ENCODE peak calls at places on chromosomes 1 and 21, in six cellular contexts. One of them, this sample, is unnamed.
A peak's percentile ranks its signal among the peaks of the same experiment; 100 is the strongest.

GRCh38 chr1:1573843-1574720 is 581 bp downstream of the SSU72 start:
- DNase-seq in occipital lobe: no peak
- DNase-seq in AG08395: peak; percentile 82
- DNase-seq in left ventricle myocardium inferior: peak; percentile 63
- DNase-seq in myocyte: peak; percentile 74
- DNase-seq in AG04450: no peak
- DNase-seq in this sample: peak; percentile 47

GRCh38 chr1:64687725-64688285 is 57.1 kb upstream of the RAVER2 start:
- DNase-seq in myocyte: no peak
- DNase-seq in AG08395: no peak
- DNase-seq in left ventricle myocardium inferior: no peak
- DNase-seq in occipital lobe: no peak
- DNase-seq in AG04450: no peak
- DNase-seq in this sample: no peak

GRCh38 chr1:208604295-208604694 is 360.1 kb upstream of the PLXNA2 start:
- DNase-seq in occipital lobe: no peak
- DNase-seq in AG04450: no peak
- DNase-seq in AG08395: no peak
- DNase-seq in myocyte: peak; percentile 22
- DNase-seq in left ventricle myocardium inferior: no peak
- DNase-seq in this sample: no peak

GRCh38 chr1:41713141-41713540 is 205.6 kb downstream of the HIVEP3 start:
- DNase-seq in occipital lobe: no peak
- DNase-seq in left ventricle myocardium inferior: no peak
- DNase-seq in myocyte: no peak
- DNase-seq in AG04450: no peak
- DNase-seq in AG08395: no peak
- DNase-seq in this sample: no peak

GRCh38 chr1:211155040-211155439 is 21.1 kb upstream of the KCNH1 start:
- DNase-seq in myocyte: no peak
- DNase-seq in AG08395: no peak
- DNase-seq in occipital lobe: no peak
- DNase-seq in left ventricle myocardium inferior: no peak
- DNase-seq in AG04450: no peak
- DNase-seq in this sample: no peak

GRCh38 chr1:2049517-2050481 is at the start of gene PRKCZ:
- DNase-seq in occipital lobe: no peak
- DNase-seq in AG04450: no peak
- DNase-seq in left ventricle myocardium inferior: peak; percentile 84
- DNase-seq in AG08395: no peak
- DNase-seq in myocyte: no peak
- DNase-seq in this sample: peak; percentile 97

GRCh38 chr1:54381524-54381923 is 24.7 kb downstream of the SSBP3 start:
- DNase-seq in occipital lobe: no peak
- DNase-seq in AG08395: no peak
- DNase-seq in myocyte: no peak
- DNase-seq in AG04450: no peak
- DNase-seq in left ventricle myocardium inferior: no peak
- DNase-seq in this sample: no peak

GRCh38 chr1:112882271-112882744 is 73.7 kb downstream of the SLC16A1 start:
- DNase-seq in occipital lobe: no peak
- DNase-seq in AG08395: no peak
- DNase-seq in myocyte: peak; percentile 85
- DNase-seq in left ventricle myocardium inferior: no peak
- DNase-seq in AG04450: no peak
- DNase-seq in this sample: no peak

GRCh38 chr1:168535536-168535935 is 8.3 kb downstream of the XCL2 start:
- DNase-seq in AG08395: no peak
- DNase-seq in left ventricle myocardium inferior: no peak
- DNase-seq in occipital lobe: no peak
- DNase-seq in myocyte: no peak
- DNase-seq in AG04450: no peak
- DNase-seq in this sample: no peak

GRCh38 chr21:36337099-36337509 is 17.1 kb downstream of the MORC3 start:
- DNase-seq in left ventricle myocardium inferior: no peak
- DNase-seq in AG08395: peak; percentile 74
- DNase-seq in occipital lobe: no peak
- DNase-seq in myocyte: peak; percentile 28
- DNase-seq in AG04450: no peak
- DNase-seq in this sample: no peak

GRCh38 chr1:151511636-151512215 is 539 bp downstream of the CGN start:
- DNase-seq in left ventricle myocardium inferior: no peak
- DNase-seq in myocyte: peak; percentile 20
- DNase-seq in occipital lobe: peak; percentile 39
- DNase-seq in AG08395: peak; percentile 23
- DNase-seq in AG04450: no peak
- DNase-seq in this sample: peak; percentile 72

GRCh38 chr1:70672333-70672935 is 261.4 kb downstream of the CTH start:
- DNase-seq in AG08395: no peak
- DNase-seq in myocyte: no peak
- DNase-seq in AG04450: no peak
- DNase-seq in occipital lobe: no peak
- DNase-seq in left ventricle myocardium inferior: no peak
- DNase-seq in this sample: no peak

GRCh38 chr1:29655945-29656866 is 419.9 kb downstream of the PTPRU start:
- DNase-seq in occipital lobe: no peak
- DNase-seq in left ventricle myocardium inferior: no peak
- DNase-seq in AG08395: no peak
- DNase-seq in myocyte: no peak
- DNase-seq in AG04450: no peak
- DNase-seq in this sample: no peak

GRCh38 chr1:205438213-205439158 is 16.6 kb upstream of the LEMD1 start:
- DNase-seq in AG04450: peak; percentile 23
- DNase-seq in myocyte: peak; percentile 66
- DNase-seq in left ventricle myocardium inferior: peak; percentile 86
- DNase-seq in AG08395: peak; percentile 89
- DNase-seq in occipital lobe: peak; percentile 59
- DNase-seq in this sample: peak; percentile 91

GRCh38 chr1:154747841-154748766 is 122.0 kb downstream of the KCNN3 start:
- DNase-seq in AG08395: peak; percentile 12
- DNase-seq in AG04450: no peak
- DNase-seq in myocyte: peak; percentile 94
- DNase-seq in left ventricle myocardium inferior: peak; percentile 68
- DNase-seq in occipital lobe: no peak
- DNase-seq in this sample: no peak

GRCh38 chr1:36787312-36787711 is 247.0 kb downstream of the GRIK3 start:
- DNase-seq in AG04450: no peak
- DNase-seq in myocyte: no peak
- DNase-seq in left ventricle myocardium inferior: no peak
- DNase-seq in occipital lobe: no peak
- DNase-seq in AG08395: no peak
- DNase-seq in this sample: no peak

GRCh38 chr1:59107516-59107915 is 189.4 kb upstream of the FGGY start:
- DNase-seq in AG04450: no peak
- DNase-seq in AG08395: no peak
- DNase-seq in occipital lobe: no peak
- DNase-seq in myocyte: peak; percentile 37
- DNase-seq in left ventricle myocardium inferior: peak; percentile 53
- DNase-seq in this sample: peak; percentile 84

GRCh38 chr21:21612446-21612845 is 614.2 kb downstream of the NCAM2 start:
- DNase-seq in AG04450: peak; percentile 67
- DNase-seq in AG08395: peak; percentile 69
- DNase-seq in occipital lobe: no peak
- DNase-seq in myocyte: peak; percentile 81
- DNase-seq in left ventricle myocardium inferior: no peak
- DNase-seq in this sample: no peak

GRCh38 chr1:243345205-243345604 is 89.4 kb downstream of the SDCCAG8 start:
- DNase-seq in myocyte: no peak
- DNase-seq in left ventricle myocardium inferior: no peak
- DNase-seq in AG04450: no peak
- DNase-seq in AG08395: no peak
- DNase-seq in occipital lobe: no peak
- DNase-seq in this sample: no peak

GRCh38 chr1:115771847-115772457 is 3.4 kb upstream of the CASQ2 start:
- DNase-seq in AG08395: peak; percentile 91
- DNase-seq in AG04450: peak; percentile 54
- DNase-seq in occipital lobe: peak; percentile 22
- DNase-seq in myocyte: peak; percentile 95
- DNase-seq in left ventricle myocardium inferior: peak; percentile 54
- DNase-seq in this sample: peak; percentile 65

GRCh38 chr1:221429262-221429661 is 312.6 kb downstream of the DUSP10 start:
- DNase-seq in myocyte: no peak
- DNase-seq in AG08395: peak; percentile 20
- DNase-seq in occipital lobe: no peak
- DNase-seq in AG04450: no peak
- DNase-seq in left ventricle myocardium inferior: no peak
- DNase-seq in this sample: no peak

GRCh38 chr21:42665026-42665425 is 11.6 kb downstream of the PDE9A start:
- DNase-seq in AG08395: no peak
- DNase-seq in AG04450: no peak
- DNase-seq in myocyte: peak; percentile 8
- DNase-seq in occipital lobe: no peak
- DNase-seq in left ventricle myocardium inferior: no peak
- DNase-seq in this sample: no peak

GRCh38 chr1:207606362-207606755 is 38.6 kb upstream of the CR1L start:
- DNase-seq in occipital lobe: no peak
- DNase-seq in AG04450: no peak
- DNase-seq in AG08395: no peak
- DNase-seq in myocyte: no peak
- DNase-seq in left ventricle myocardium inferior: no peak
- DNase-seq in this sample: no peak

GRCh38 chr1:203488539-203488938 is 5.4 kb upstream of the OPTC start:
- DNase-seq in AG04450: no peak
- DNase-seq in occipital lobe: no peak
- DNase-seq in AG08395: no peak
- DNase-seq in myocyte: no peak
- DNase-seq in left ventricle myocardium inferior: no peak
- DNase-seq in this sample: no peak

GRCh38 chr1:52424757-52425265 is 20.4 kb downstream of the PRPF38A start:
- DNase-seq in left ventricle myocardium inferior: no peak
- DNase-seq in occipital lobe: no peak
- DNase-seq in AG08395: no peak
- DNase-seq in AG04450: peak; percentile 0
- DNase-seq in myocyte: no peak
- DNase-seq in this sample: no peak

GRCh38 chr1:225848044-225848955 is 33.9 kb downstream of the TMEM63A start:
- DNase-seq in left ventricle myocardium inferior: no peak
- DNase-seq in occipital lobe: peak; percentile 31
- DNase-seq in AG04450: no peak
- DNase-seq in myocyte: no peak
- DNase-seq in AG08395: no peak
- DNase-seq in this sample: no peak

GRCh38 chr1:91846007-91846620 is 39.8 kb downstream of the TGFBR3 start:
- DNase-seq in AG08395: peak; percentile 31
- DNase-seq in occipital lobe: no peak
- DNase-seq in left ventricle myocardium inferior: no peak
- DNase-seq in myocyte: peak; percentile 79
- DNase-seq in AG04450: peak; percentile 29
- DNase-seq in this sample: peak; percentile 71

GRCh38 chr1:60386259-60386658 is 312.7 kb upstream of the C1orf87 start:
- DNase-seq in myocyte: peak; percentile 43
- DNase-seq in left ventricle myocardium inferior: no peak
- DNase-seq in AG04450: no peak
- DNase-seq in occipital lobe: no peak
- DNase-seq in AG08395: no peak
- DNase-seq in this sample: no peak

GRCh38 chr1:229370601-229371021 is 27.8 kb upstream of the CCSAP start:
- DNase-seq in left ventricle myocardium inferior: peak; percentile 78
- DNase-seq in AG04450: no peak
- DNase-seq in myocyte: peak; percentile 93
- DNase-seq in occipital lobe: no peak
- DNase-seq in AG08395: no peak
- DNase-seq in this sample: no peak

GRCh38 chr1:65791396-65791795 is 1.3 kb upstream of the PDE4B start:
- DNase-seq in occipital lobe: no peak
- DNase-seq in myocyte: no peak
- DNase-seq in AG08395: peak; percentile 11
- DNase-seq in AG04450: no peak
- DNase-seq in left ventricle myocardium inferior: no peak
- DNase-seq in this sample: no peak

GRCh38 chr1:117572546-117572945 is 33.3 kb upstream of the TENT5C start:
- DNase-seq in left ventricle myocardium inferior: no peak
- DNase-seq in AG08395: no peak
- DNase-seq in AG04450: no peak
- DNase-seq in myocyte: no peak
- DNase-seq in occipital lobe: no peak
- DNase-seq in this sample: no peak

GRCh38 chr1:182791464-182792179 is 2.0 kb downstream of the NPL start:
- DNase-seq in AG04450: no peak
- DNase-seq in left ventricle myocardium inferior: no peak
- DNase-seq in occipital lobe: no peak
- DNase-seq in myocyte: no peak
- DNase-seq in AG08395: no peak
- DNase-seq in this sample: no peak

GRCh38 chr1:46422261-46422871 is 28.2 kb downstream of the FAAH start:
- DNase-seq in myocyte: no peak
- DNase-seq in AG08395: no peak
- DNase-seq in left ventricle myocardium inferior: no peak
- DNase-seq in occipital lobe: no peak
- DNase-seq in AG04450: no peak
- DNase-seq in this sample: no peak

GRCh38 chr1:234608720-234609527 is 1.1 kb downstream of the IRF2BP2 start:
- DNase-seq in left ventricle myocardium inferior: peak; percentile 40
- DNase-seq in AG04450: no peak
- DNase-seq in occipital lobe: no peak
- DNase-seq in AG08395: no peak
- DNase-seq in myocyte: peak; percentile 53
- DNase-seq in this sample: peak; percentile 47

GRCh38 chr21:43306911-43307676 is 119.8 kb downstream of the SIK1 start:
- DNase-seq in left ventricle myocardium inferior: peak; percentile 38
- DNase-seq in AG08395: peak; percentile 41
- DNase-seq in myocyte: peak; percentile 98
- DNase-seq in AG04450: no peak
- DNase-seq in occipital lobe: no peak
- DNase-seq in this sample: no peak

GRCh38 chr1:178645826-178646200 is 79.2 kb upstream of the RALGPS2 start:
- DNase-seq in AG08395: peak; percentile 87
- DNase-seq in myocyte: peak; percentile 91
- DNase-seq in AG04450: no peak
- DNase-seq in occipital lobe: no peak
- DNase-seq in left ventricle myocardium inferior: no peak
- DNase-seq in this sample: no peak

GRCh38 chr1:32798191-32798590 is 19.0 kb downstream of the YARS1 start:
- DNase-seq in AG04450: no peak
- DNase-seq in myocyte: peak; percentile 64
- DNase-seq in occipital lobe: no peak
- DNase-seq in left ventricle myocardium inferior: no peak
- DNase-seq in AG08395: no peak
- DNase-seq in this sample: no peak

GRCh38 chr21:36350282-36350910 is 30.4 kb downstream of the MORC3 start:
- DNase-seq in AG08395: peak; percentile 36
- DNase-seq in AG04450: peak; percentile 18
- DNase-seq in occipital lobe: no peak
- DNase-seq in myocyte: peak; percentile 29
- DNase-seq in left ventricle myocardium inferior: no peak
- DNase-seq in this sample: no peak